ENCODE peak calls at places on chromosome 12, in four cellular contexts. C is stimulated activated CD4-positive, alpha-beta T cell treated with anti-CD3 and anti-CD28 coated beads, Interleukin-12 subunit alpha, Interleukin-12 subunit beta, amount 100 ng/mL, for 48 hours; Q is activated naive CD4-positive, alpha-beta T cell; A is colonic mucosa. M is an unnamed sample.

GRCh38 chr12:123907726-123908476 is 64.7 kb downstream of the CCDC92 start:
- DNase-seq in Q (no peak), C (no peak), A (peak), M (no peak)

GRCh38 chr12:88057994-88058718 is 29.0 kb upstream of the C12orf50 start:
- DNase-seq in A (no peak), C (no peak), Q (no peak), M (no peak)

GRCh38 chr12:31736472-31736871 is 7.7 kb upstream of the AMN1 start:
- DNase-seq in Q (peak), C (peak), A (no peak), M (no peak)

GRCh38 chr12:130335517-130336392 is 1.9 kb upstream of the PIWIL1 start:
- DNase-seq in A (peak), Q (no peak), C (no peak), M (no peak)

GRCh38 chr12:47360771-47361388 is 281.1 kb upstream of the AMIGO2 start:
- DNase-seq in Q (peak), A (no peak), C (no peak), M (no peak)

GRCh38 chr12:51371295-51371953 is 19.8 kb downstream of the GALNT6 start:
- DNase-seq in C (no peak), Q (no peak), A (no peak), M (peak)

GRCh38 chr12:28974166-28974565 is 174.9 kb upstream of the FAR2 start:
- DNase-seq in Q (no peak), A (no peak), C (no peak), M (no peak)

GRCh38 chr12:53728206-53728605 is 954 bp upstream of the CALCOCO1 start:
- DNase-seq in C (no peak), A (no peak), Q (no peak), M (no peak)

GRCh38 chr12:114936148-114937099 is 252.4 kb upstream of the TBX3 start:
- DNase-seq in C (no peak), Q (no peak), A (no peak), M (no peak)

GRCh38 chr12:45727994-45728624 is 1.4 kb upstream of the ARID2 start:
- DNase-seq in A (no peak), Q (no peak), C (no peak), M (no peak)

GRCh38 chr12:52454411-52455201 is 2.7 kb upstream of the KRT6B start:
- DNase-seq in Q (no peak), A (no peak), C (no peak), M (no peak)

M was measured in ecto neural progenitor cell.